ENCODE peak calls at places on chromosomes 16 and 17, in seven cellular contexts. One of them, this sample, is unnamed.

GRCh38 chr16:165539-166374 is at the start of gene HBM:
- DNase-seq in prostate gland: no peak
- DNase-seq in cardiac muscle cell: no peak
- DNase-seq in neuronal stem cell: no peak
- DNase-seq in aorta: no peak
- DNase-seq in HCT116: no peak
- DNase-seq in mesenchymal stem cell: no peak
- DNase-seq in this sample: no peak

GRCh38 chr16:719815-720506 is 985 bp upstream of the ANTKMT start:
- DNase-seq in cardiac muscle cell: no peak
- DNase-seq in mesenchymal stem cell: peak; percentile 29
- DNase-seq in aorta: no peak
- DNase-seq in prostate gland: no peak
- DNase-seq in neuronal stem cell: no peak
- DNase-seq in HCT116: no peak
- DNase-seq in this sample: peak; percentile 38

GRCh38 chr16:80084614-80085013 is 456.2 kb upstream of the DYNLRB2 start:
- DNase-seq in cardiac muscle cell: peak; percentile 38
- DNase-seq in prostate gland: peak; percentile 58
- DNase-seq in neuronal stem cell: peak; percentile 56
- DNase-seq in aorta: no peak
- DNase-seq in HCT116: no peak
- DNase-seq in mesenchymal stem cell: peak; percentile 64
- DNase-seq in this sample: peak; percentile 66

GRCh38 chr17:42153919-42154491 is 784 bp downstream of the RAB5C start:
- DNase-seq in aorta: no peak
- DNase-seq in HCT116: no peak
- DNase-seq in neuronal stem cell: no peak
- DNase-seq in cardiac muscle cell: peak; percentile 41
- DNase-seq in mesenchymal stem cell: peak; percentile 69
- DNase-seq in prostate gland: no peak
- DNase-seq in this sample: peak; percentile 57

GRCh38 chr17:77476006-77476405 is 335.2 kb downstream of the SEC14L1 start:
- DNase-seq in mesenchymal stem cell: no peak
- DNase-seq in cardiac muscle cell: no peak
- DNase-seq in neuronal stem cell: no peak
- DNase-seq in HCT116: no peak
- DNase-seq in aorta: no peak
- DNase-seq in prostate gland: no peak
- DNase-seq in this sample: peak; percentile 73

GRCh38 chr17:39633570-39634183 is 3.3 kb upstream of the STARD3 start:
- DNase-seq in aorta: no peak
- DNase-seq in neuronal stem cell: no peak
- DNase-seq in prostate gland: no peak
- DNase-seq in mesenchymal stem cell: no peak
- DNase-seq in HCT116: no peak
- DNase-seq in cardiac muscle cell: no peak
- DNase-seq in this sample: no peak

GRCh38 chr16:68776821-68777485 is 39.9 kb downstream of the CDH1 start:
- DNase-seq in cardiac muscle cell: no peak
- DNase-seq in HCT116: no peak
- DNase-seq in mesenchymal stem cell: peak; percentile 14
- DNase-seq in aorta: no peak
- DNase-seq in neuronal stem cell: no peak
- DNase-seq in prostate gland: no peak
- DNase-seq in this sample: no peak

GRCh38 chr17:4545217-4545951 is 9.8 kb downstream of the MYBBP1A start:
- DNase-seq in mesenchymal stem cell: no peak
- DNase-seq in neuronal stem cell: no peak
- DNase-seq in prostate gland: no peak
- DNase-seq in HCT116: no peak
- DNase-seq in cardiac muscle cell: no peak
- DNase-seq in aorta: no peak
- DNase-seq in this sample: no peak

GRCh38 chr17:43857141-43857540 is 10.2 kb downstream of the CD300LG start:
- DNase-seq in cardiac muscle cell: no peak
- DNase-seq in neuronal stem cell: no peak
- DNase-seq in aorta: peak; percentile 54
- DNase-seq in HCT116: no peak
- DNase-seq in mesenchymal stem cell: no peak
- DNase-seq in prostate gland: no peak
- DNase-seq in this sample: no peak

GRCh38 chr17:4176803-4177472 is 33.9 kb downstream of the CYB5D2 start:
- DNase-seq in HCT116: no peak
- DNase-seq in mesenchymal stem cell: no peak
- DNase-seq in prostate gland: no peak
- DNase-seq in neuronal stem cell: no peak
- DNase-seq in cardiac muscle cell: no peak
- DNase-seq in aorta: peak; percentile 36
- DNase-seq in this sample: no peak

GRCh38 chr16:80788016-80788415 is 16.4 kb downstream of the CDYL2 start:
- DNase-seq in aorta: no peak
- DNase-seq in prostate gland: no peak
- DNase-seq in mesenchymal stem cell: no peak
- DNase-seq in HCT116: no peak
- DNase-seq in cardiac muscle cell: no peak
- DNase-seq in neuronal stem cell: no peak
- DNase-seq in this sample: peak; percentile 54

GRCh38 chr17:36183001-36183810 is 6.8 kb upstream of the TBC1D3B start:
- DNase-seq in neuronal stem cell: peak; percentile 77
- DNase-seq in mesenchymal stem cell: peak; percentile 78
- DNase-seq in aorta: peak; percentile 89
- DNase-seq in cardiac muscle cell: peak; percentile 65
- DNase-seq in HCT116: peak; percentile 39
- DNase-seq in prostate gland: peak; percentile 64
- DNase-seq in this sample: peak; percentile 97

GRCh38 chr16:71843517-71844031 is 2.2 kb upstream of the ATXN1L start:
- DNase-seq in mesenchymal stem cell: no peak
- DNase-seq in neuronal stem cell: no peak
- DNase-seq in prostate gland: no peak
- DNase-seq in cardiac muscle cell: no peak
- DNase-seq in HCT116: no peak
- DNase-seq in aorta: no peak
- DNase-seq in this sample: no peak

GRCh38 chr16:79864032-79864780 is 263.7 kb upstream of the MAF start:
- DNase-seq in cardiac muscle cell: no peak
- DNase-seq in prostate gland: no peak
- DNase-seq in aorta: no peak
- DNase-seq in mesenchymal stem cell: no peak
- DNase-seq in HCT116: no peak
- DNase-seq in neuronal stem cell: no peak
- DNase-seq in this sample: no peak

GRCh38 chr16:12113581-12114375 is 137.2 kb downstream of the SNX29 start:
- DNase-seq in cardiac muscle cell: no peak
- DNase-seq in prostate gland: no peak
- DNase-seq in neuronal stem cell: no peak
- DNase-seq in mesenchymal stem cell: peak; percentile 45
- DNase-seq in aorta: peak; percentile 59
- DNase-seq in HCT116: no peak
- DNase-seq in this sample: peak; percentile 96

GRCh38 chr16:19809121-19809635 is 75.5 kb downstream of the GPRC5B start:
- DNase-seq in aorta: no peak
- DNase-seq in prostate gland: no peak
- DNase-seq in cardiac muscle cell: peak; percentile 20
- DNase-seq in neuronal stem cell: no peak
- DNase-seq in HCT116: no peak
- DNase-seq in mesenchymal stem cell: peak; percentile 24
- DNase-seq in this sample: no peak

GRCh38 chr17:29769225-29769624 is 146.5 kb upstream of the CORO6 start:
- DNase-seq in aorta: no peak
- DNase-seq in HCT116: no peak
- DNase-seq in prostate gland: no peak
- DNase-seq in cardiac muscle cell: no peak
- DNase-seq in neuronal stem cell: no peak
- DNase-seq in mesenchymal stem cell: no peak
- DNase-seq in this sample: no peak

GRCh38 chr16:85167589-85168537 is 55.6 kb upstream of the CIBAR2 start:
- DNase-seq in prostate gland: no peak
- DNase-seq in aorta: no peak
- DNase-seq in HCT116: no peak
- DNase-seq in mesenchymal stem cell: no peak
- DNase-seq in neuronal stem cell: no peak
- DNase-seq in cardiac muscle cell: no peak
- DNase-seq in this sample: no peak

GRCh38 chr16:11692651-11693050 is 24.4 kb downstream of the SNN start:
- DNase-seq in HCT116: no peak
- DNase-seq in cardiac muscle cell: no peak
- DNase-seq in aorta: no peak
- DNase-seq in mesenchymal stem cell: no peak
- DNase-seq in neuronal stem cell: no peak
- DNase-seq in prostate gland: no peak
- DNase-seq in this sample: no peak

GRCh38 chr17:9427460-9428315 is 147.9 kb downstream of the STX8 start:
- DNase-seq in cardiac muscle cell: no peak
- DNase-seq in HCT116: no peak
- DNase-seq in aorta: no peak
- DNase-seq in mesenchymal stem cell: no peak
- DNase-seq in neuronal stem cell: no peak
- DNase-seq in prostate gland: no peak
- DNase-seq in this sample: no peak

GRCh38 chr16:5059386-5060072 is 6.2 kb downstream of the C16orf89 start:
- DNase-seq in aorta: peak; percentile 55
- DNase-seq in HCT116: no peak
- DNase-seq in neuronal stem cell: no peak
- DNase-seq in mesenchymal stem cell: no peak
- DNase-seq in prostate gland: no peak
- DNase-seq in cardiac muscle cell: no peak
- DNase-seq in this sample: no peak

GRCh38 chr16:85402910-85403692 is 210.0 kb upstream of the GSE1 start:
- DNase-seq in prostate gland: no peak
- DNase-seq in aorta: peak; percentile 89
- DNase-seq in cardiac muscle cell: peak; percentile 85
- DNase-seq in mesenchymal stem cell: peak; percentile 70
- DNase-seq in HCT116: no peak
- DNase-seq in neuronal stem cell: no peak
- DNase-seq in this sample: no peak

GRCh38 chr17:3917391-3917931 is 1.2 kb upstream of the P2RX1 start:
- DNase-seq in cardiac muscle cell: peak; percentile 65
- DNase-seq in prostate gland: no peak
- DNase-seq in HCT116: no peak
- DNase-seq in mesenchymal stem cell: peak; percentile 52
- DNase-seq in neuronal stem cell: no peak
- DNase-seq in aorta: peak; percentile 88
- DNase-seq in this sample: no peak

GRCh38 chr16:27769561-27770222 is 219.7 kb downstream of the KATNIP start:
- DNase-seq in neuronal stem cell: no peak
- DNase-seq in aorta: peak; percentile 78
- DNase-seq in prostate gland: no peak
- DNase-seq in cardiac muscle cell: peak; percentile 56
- DNase-seq in mesenchymal stem cell: no peak
- DNase-seq in HCT116: peak; percentile 80
- DNase-seq in this sample: peak; percentile 15

DNA sequence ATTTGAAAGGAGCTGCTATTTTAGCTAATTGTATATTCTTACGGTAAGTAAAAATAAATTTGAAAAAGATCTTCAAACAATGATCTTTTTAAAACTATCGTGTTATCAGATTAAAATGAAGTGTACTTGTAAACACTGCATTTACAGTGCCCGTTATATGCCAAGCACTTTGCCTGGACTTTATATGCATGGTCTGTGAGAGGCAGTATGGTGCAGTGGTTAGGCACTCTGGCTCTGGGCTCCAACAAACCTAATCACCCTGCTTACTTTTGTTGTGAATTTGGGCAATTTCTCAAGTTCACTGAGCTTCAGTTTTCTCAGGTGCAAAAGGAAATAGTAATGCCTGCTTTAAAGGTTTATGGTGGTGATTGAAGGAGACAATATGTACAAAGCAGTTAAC is 1.4 kb downstream of the PMP22 start:
- DNase-seq in prostate gland: no peak
- DNase-seq in aorta: no peak
- DNase-seq in HCT116: no peak
- DNase-seq in cardiac muscle cell: no peak
- DNase-seq in neuronal stem cell: no peak
- DNase-seq in mesenchymal stem cell: no peak
- DNase-seq in this sample: no peak
- H3K27me3 ChIP-seq in prostate gland: no peaks in the 10 kb centered on the region
- H3K27me3 ChIP-seq in aorta: no peaks in the 10 kb centered on the region
- H3K27me3 ChIP-seq in HCT116: no peaks in the 10 kb centered on the region
- H3K27me3 ChIP-seq in cardiac muscle cell: peaks cover 73% of the 10 kb centered on the region
- H3K27me3 ChIP-seq in neuronal stem cell: peaks cover 78% of the 10 kb centered on the region
- H3K27me3 ChIP-seq in mesenchymal stem cell: no peaks in the 10 kb centered on the region
- H3K27me3 ChIP-seq in this sample: peaks cover 7% of the 10 kb centered on the region

GRCh38 chr17:64331946-64332493 is 58.6 kb downstream of the PECAM1 start:
- DNase-seq in aorta: no peak
- DNase-seq in HCT116: no peak
- DNase-seq in mesenchymal stem cell: no peak
- DNase-seq in cardiac muscle cell: peak; percentile 82
- DNase-seq in neuronal stem cell: no peak
- DNase-seq in prostate gland: no peak
- DNase-seq in this sample: peak; percentile 43
- H3K4me1 ChIP-seq in aorta: no peaks in the 10 kb centered on the region
- H3K4me1 ChIP-seq in HCT116: no peaks in the 10 kb centered on the region
- H3K4me1 ChIP-seq in mesenchymal stem cell: no peaks in the 10 kb centered on the region
- H3K4me1 ChIP-seq in cardiac muscle cell: peaks cover 5% of the 10 kb centered on the region
- H3K4me1 ChIP-seq in neuronal stem cell: peaks cover 6% of the 10 kb centered on the region
- H3K4me1 ChIP-seq in prostate gland: no peaks in the 10 kb centered on the region
- H3K4me1 ChIP-seq in this sample: peaks cover 31% of the 10 kb centered on the region

DNA sequence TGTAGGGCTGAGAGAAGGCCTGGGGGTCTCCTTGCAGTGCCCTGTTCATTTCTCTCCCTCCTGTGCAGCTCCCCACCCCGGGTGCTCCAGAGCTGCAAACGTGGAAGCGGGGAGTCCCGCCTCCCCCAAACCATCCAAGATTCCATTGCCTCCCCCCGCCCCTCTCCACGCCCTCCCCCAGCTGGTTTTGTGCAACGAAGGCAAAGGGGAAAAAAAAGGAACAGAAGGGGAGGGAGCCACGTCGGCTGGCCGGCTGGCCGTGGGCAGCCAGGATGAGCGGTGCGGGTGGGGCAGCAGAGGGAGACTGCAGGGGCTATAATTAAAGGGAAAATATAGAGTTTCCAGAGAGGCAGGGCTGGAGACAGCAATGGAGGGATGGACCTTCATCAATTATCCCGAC is 1.7 kb upstream of the COL1A1 start:
- DNase-seq in prostate gland: no peak
- DNase-seq in HCT116: no peak
- DNase-seq in aorta: peak; percentile 74
- DNase-seq in neuronal stem cell: no peak
- DNase-seq in cardiac muscle cell: peak; percentile 64
- DNase-seq in mesenchymal stem cell: no peak
- DNase-seq in this sample: peak; percentile 91
- H3K27me3 ChIP-seq in prostate gland: no peaks in the 10 kb centered on the region
- H3K27me3 ChIP-seq in HCT116: no peaks in the 10 kb centered on the region
- H3K27me3 ChIP-seq in aorta: no peaks in the 10 kb centered on the region
- H3K27me3 ChIP-seq in neuronal stem cell: peaks cover 50% of the 10 kb centered on the region
- H3K27me3 ChIP-seq in cardiac muscle cell: peaks cover 11% of the 10 kb centered on the region
- H3K27me3 ChIP-seq in mesenchymal stem cell: no peaks in the 10 kb centered on the region
- H3K27me3 ChIP-seq in this sample: no peaks in the 10 kb centered on the region

DNA sequence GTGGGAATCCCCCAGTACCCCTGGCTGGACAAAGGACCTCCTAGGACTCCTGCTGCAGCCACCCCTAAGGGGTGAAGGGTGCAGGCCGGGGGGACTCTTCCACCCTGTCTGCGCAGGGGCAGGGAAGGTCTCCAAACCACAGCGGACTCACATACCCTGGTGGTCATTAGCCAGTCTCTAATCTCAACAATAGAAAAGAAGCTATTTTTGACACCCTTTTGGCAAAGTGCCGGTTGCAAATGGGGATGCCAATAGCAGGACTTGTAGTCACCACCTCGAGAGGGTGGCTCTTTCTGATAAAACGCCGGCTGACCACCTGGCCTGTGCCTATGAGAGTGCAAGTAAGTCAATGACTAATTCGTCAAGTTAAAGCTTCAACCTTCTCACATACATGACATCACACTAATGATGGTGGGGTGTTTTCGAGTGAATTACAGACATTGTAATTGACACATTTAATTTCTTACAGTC is 23.0 kb upstream of the DNAH17 start:
- DNase-seq in mesenchymal stem cell: no peak
- DNase-seq in aorta: peak; percentile 62
- DNase-seq in prostate gland: no peak
- DNase-seq in cardiac muscle cell: peak; percentile 66
- DNase-seq in neuronal stem cell: no peak
- DNase-seq in HCT116: no peak
- DNase-seq in this sample: peak; percentile 48
- H3K4me1 ChIP-seq in mesenchymal stem cell: peaks cover 11% of the 10 kb centered on the region
- H3K4me1 ChIP-seq in aorta: no peaks in the 10 kb centered on the region
- H3K4me1 ChIP-seq in prostate gland: no peaks in the 10 kb centered on the region
- H3K4me1 ChIP-seq in cardiac muscle cell: no peaks in the 10 kb centered on the region
- H3K4me1 ChIP-seq in neuronal stem cell: no peaks in the 10 kb centered on the region
- H3K4me1 ChIP-seq in HCT116: no peaks in the 10 kb centered on the region
- H3K4me1 ChIP-seq in this sample: peaks cover 15% of the 10 kb centered on the region